ENCODE peak calls at places on chromosome 13, in four cellular contexts. One of them, this sample, is unnamed.

GRCh38 chr13:38879278-38879677 is 111.4 kb downstream of the STOML3 start:
- DNase-seq in colonic mucosa: no peak
- DNase-seq in NCI-H1092: no peak
- DNase-seq in pulmonary artery endothelial cell: no peak
- DNase-seq in this sample: no peak

GRCh38 chr13:30429721-30430694 is 7.7 kb downstream of the UBE2L5 start:
- DNase-seq in colonic mucosa: no peak
- DNase-seq in NCI-H1092: no peak
- DNase-seq in pulmonary artery endothelial cell: peak; percentile 52
- DNase-seq in this sample: no peak

GRCh38 chr13:19590423-19590822 is 29.1 kb upstream of the TPTE2 start:
- DNase-seq in colonic mucosa: no peak
- DNase-seq in NCI-H1092: no peak
- DNase-seq in pulmonary artery endothelial cell: no peak
- DNase-seq in this sample: no peak

GRCh38 chr13:94707400-94708021 is 4.8 kb downstream of the SOX21 start:
- DNase-seq in colonic mucosa: no peak
- DNase-seq in NCI-H1092: no peak
- DNase-seq in pulmonary artery endothelial cell: no peak
- DNase-seq in this sample: no peak

GRCh38 chr13:23059173-23059572 is 121.6 kb upstream of the SGCG start:
- DNase-seq in colonic mucosa: no peak
- DNase-seq in NCI-H1092: no peak
- DNase-seq in pulmonary artery endothelial cell: no peak
- DNase-seq in this sample: no peak

GRCh38 chr13:99062593-99062992 is 84.7 kb upstream of the DOCK9 start:
- DNase-seq in colonic mucosa: no peak
- DNase-seq in NCI-H1092: peak; percentile 83
- DNase-seq in pulmonary artery endothelial cell: peak; percentile 78
- DNase-seq in this sample: peak; percentile 76

GRCh38 chr13:78401833-78402232 is 201.5 kb downstream of the POU4F1 start:
- DNase-seq in colonic mucosa: no peak
- DNase-seq in NCI-H1092: no peak
- DNase-seq in pulmonary artery endothelial cell: no peak
- DNase-seq in this sample: no peak

GRCh38 chr13:98717256-98717655 is 35.2 kb downstream of the SLC15A1 start:
- DNase-seq in colonic mucosa: no peak
- DNase-seq in NCI-H1092: no peak
- DNase-seq in pulmonary artery endothelial cell: no peak
- DNase-seq in this sample: no peak

GRCh38 chr13:113045214-113046007 is 60.2 kb upstream of the F7 start:
- DNase-seq in colonic mucosa: no peak
- DNase-seq in NCI-H1092: no peak
- DNase-seq in pulmonary artery endothelial cell: no peak
- DNase-seq in this sample: no peak

GRCh38 chr13:50129923-50130685 is 114.9 kb downstream of the KCNRG start:
- DNase-seq in colonic mucosa: peak; percentile 29
- DNase-seq in NCI-H1092: no peak
- DNase-seq in pulmonary artery endothelial cell: no peak
- DNase-seq in this sample: no peak

GRCh38 chr13:94764576-94765321 is 52.4 kb upstream of the SOX21 start:
- DNase-seq in colonic mucosa: no peak
- DNase-seq in NCI-H1092: no peak
- DNase-seq in pulmonary artery endothelial cell: no peak
- DNase-seq in this sample: no peak

GRCh38 chr13:29845440-29846056 is 4.9 kb downstream of the UBL3 start:
- DNase-seq in colonic mucosa: no peak
- DNase-seq in NCI-H1092: no peak
- DNase-seq in pulmonary artery endothelial cell: no peak
- DNase-seq in this sample: no peak

GRCh38 chr13:101751488-101751887 is 299.0 kb downstream of the ITGBL1 start:
- DNase-seq in colonic mucosa: no peak
- DNase-seq in NCI-H1092: peak; percentile 40
- DNase-seq in pulmonary artery endothelial cell: peak; percentile 77
- DNase-seq in this sample: no peak

GRCh38 chr13:28574617-28575142 is 79.8 kb upstream of the FLT1 start:
- DNase-seq in colonic mucosa: peak; percentile 65
- DNase-seq in NCI-H1092: no peak
- DNase-seq in pulmonary artery endothelial cell: peak; percentile 98
- DNase-seq in this sample: no peak

GRCh38 chr13:98449273-98449672 is 127.6 kb downstream of the STK24 start:
- DNase-seq in colonic mucosa: no peak
- DNase-seq in NCI-H1092: no peak
- DNase-seq in pulmonary artery endothelial cell: no peak
- DNase-seq in this sample: no peak

This sample was measured in thyroid gland.